ENCODE peak calls at places on chromosome 5, in four cellular contexts. L, Y, E and C are unnamed samples.

GRCh38 chr5:90434116-90434714 is 24.7 kb upstream of the CETN3 start:
- DNase-seq in L (peak), E (no peak), Y (peak), C (peak)

GRCh38 chr5:169162407-169162806 is 138.5 kb downstream of the SLIT3 start:
- DNase-seq in Y (no peak), L (peak), E (no peak), C (peak)

GRCh38 chr5:87099967-87100366 is 167.7 kb upstream of the RASA1 start:
- DNase-seq in L (no peak), Y (no peak), E (no peak), C (no peak)

GRCh38 chr5:107284822-107285510 is 385.8 kb downstream of the EFNA5 start:
- DNase-seq in Y (no peak), E (no peak), L (no peak), C (peak)

GRCh38 chr5:96718635-96719077 is 56.5 kb downstream of the CAST start:
- DNase-seq in E (no peak), Y (peak), L (peak), C (peak)

GRCh38 chr5:132071338-132071707 is 2.3 kb upstream of the CSF2 start:
- DNase-seq in E (no peak), L (no peak), Y (no peak), C (no peak)

GRCh38 chr5:33105521-33105941 is 335.2 kb upstream of the TARS1 start:
- DNase-seq in L (peak), Y (no peak), E (no peak), C (peak)

GRCh38 chr5:73288803-73289720 is 116.1 kb downstream of the TMEM174 start:
- DNase-seq in Y (no peak), L (no peak), E (no peak), C (no peak)

GRCh38 chr5:37886207-37886905 is 46.5 kb upstream of the GDNF start:
- DNase-seq in Y (peak), E (no peak), L (peak), C (no peak)

GRCh38 chr5:173823274-173823644 is 64.9 kb upstream of the CPEB4 start:
- DNase-seq in Y (no peak), E (no peak), L (no peak), C (no peak)
- TF ChIP-seq CTCF in Y (no peak), E (no peak), L (no peak), C (no peak)

DNA sequence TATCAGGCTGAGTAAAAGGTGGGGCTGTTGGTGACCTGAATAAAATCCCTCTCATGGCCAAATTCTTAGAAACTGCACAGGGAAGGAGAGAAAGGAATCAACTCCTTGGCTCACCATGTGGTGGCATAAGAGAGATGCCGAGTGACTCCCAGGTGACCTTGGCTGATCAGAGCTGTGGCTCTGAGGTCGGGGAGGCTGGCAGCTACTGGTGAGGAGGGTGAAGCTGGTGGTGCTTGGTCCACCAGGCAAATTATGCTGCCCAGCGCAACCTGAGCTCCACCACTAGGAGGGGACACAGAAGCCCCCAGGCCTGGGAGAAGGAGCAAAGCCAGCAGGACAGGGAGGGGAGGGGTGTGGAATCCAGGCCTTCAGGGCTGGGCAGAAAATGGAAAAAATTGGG is 111.2 kb upstream of the IL12B start:
- DNase-seq in E (no peak), Y (peak), L (no peak), C (peak)
- TF ChIP-seq CTCF in E (peak), Y (peak), L (no peak), C (no peak)

GRCh38 chr5:163916376-163916775 is 411.0 kb downstream of the MAT2B start:
- DNase-seq in Y (no peak), E (peak), L (peak), C (no peak)

GRCh38 chr5:163916856-163917255 is 411.4 kb downstream of the MAT2B start:
- DNase-seq in E (no peak), L (peak), Y (no peak), C (peak)

GRCh38 chr5:163914911-163915310 is 409.5 kb downstream of the MAT2B start:
- DNase-seq in E (peak), Y (peak), L (no peak), C (no peak)

GRCh38 chr5:163913548-163913947 is 408.1 kb downstream of the MAT2B start:
- DNase-seq in L (peak), E (no peak), Y (no peak), C (no peak)

DNA sequence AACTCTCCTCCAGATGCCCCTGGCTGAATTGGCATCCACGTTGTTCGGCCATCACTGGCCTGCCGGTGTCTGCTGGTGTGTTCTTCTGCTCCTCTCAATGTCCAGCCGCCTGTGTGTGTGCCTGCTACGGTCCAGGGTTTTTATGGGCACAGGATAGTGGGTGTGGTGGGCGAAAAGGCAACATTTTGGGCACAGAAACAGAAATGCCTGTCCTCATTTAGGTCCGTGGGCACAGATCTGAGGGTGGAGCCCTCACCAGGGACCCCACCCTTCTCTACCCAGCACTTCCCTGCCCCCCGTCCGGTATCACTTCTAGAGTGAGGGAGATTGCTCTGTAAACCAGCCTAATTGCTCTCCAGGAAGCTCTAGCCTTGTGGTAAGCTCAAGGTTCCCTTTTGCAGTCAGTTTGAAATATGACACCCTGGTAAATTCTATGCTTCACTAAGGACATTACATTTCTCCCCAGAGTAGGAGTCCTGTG is 410.1 kb downstream of the MAT2B start:
- DNase-seq in Y (no peak), L (peak), E (peak), C (peak)
- TF ChIP-seq CTCF in Y (no peak), L (no peak), E (no peak), C (no peak)

GRCh38 chr5:77239126-77239741 is 28.8 kb downstream of the PDE8B start:
- DNase-seq in E (no peak), Y (peak), L (peak), C (peak)
- TF ChIP-seq CTCF in E (peak), Y (peak), L (peak), C (no peak)

GRCh38 chr5:145806923-145807322 is 28.2 kb downstream of the PRELID2 start:
- DNase-seq in L (no peak), Y (no peak), E (no peak), C (no peak)

GRCh38 chr5:145812877-145813276 is 22.3 kb downstream of the PRELID2 start:
- DNase-seq in E (no peak), Y (no peak), L (no peak), C (no peak)

GRCh38 chr5:145811834-145812625 is 23.1 kb downstream of the PRELID2 start:
- DNase-seq in Y (peak), L (peak), E (no peak), C (peak)
- TF ChIP-seq CTCF in Y (peak), L (peak), E (no peak), C (peak)

DNA sequence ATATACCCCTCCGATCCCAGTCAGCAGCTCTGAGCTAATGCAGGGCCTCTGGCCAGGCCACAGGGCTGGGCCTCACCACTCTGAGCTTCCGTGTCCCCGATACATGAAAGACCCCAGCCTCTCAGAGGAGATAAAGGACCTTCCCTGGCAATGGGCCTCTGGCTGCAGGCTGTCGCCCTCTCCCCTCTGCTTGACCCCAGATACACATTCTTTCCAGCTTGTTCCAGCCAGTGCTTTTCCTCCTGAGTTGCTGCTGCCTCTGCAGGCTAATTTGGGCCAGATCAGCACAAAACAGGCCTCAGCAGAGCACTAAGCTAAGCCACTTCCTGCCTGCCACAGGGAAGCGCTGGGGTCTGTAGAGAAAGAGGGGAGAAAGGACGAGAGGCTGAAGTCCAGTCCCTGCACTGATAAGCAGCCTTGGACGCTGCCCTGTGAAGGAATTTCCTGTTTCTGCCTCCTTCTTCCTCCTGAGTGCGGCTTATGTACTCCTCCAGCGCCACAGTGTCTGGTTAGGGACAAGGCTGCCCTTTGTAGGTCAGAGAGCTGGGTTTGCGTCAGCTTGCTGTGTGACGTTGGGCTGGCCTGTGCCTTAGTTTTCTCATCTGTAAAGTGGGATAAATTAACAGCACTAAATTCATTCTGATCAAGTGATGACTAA is 73.0 kb upstream of the IL17B start:
- DNase-seq in L (peak), E (no peak), Y (no peak), C (no peak)
- TF ChIP-seq CTCF in L (peak), E (no peak), Y (no peak), C (no peak)

GRCh38 chr5:115854139-115854538 is 12.4 kb downstream of the AP3S1 start:
- DNase-seq in E (no peak), L (no peak), Y (no peak), C (no peak)

GRCh38 chr5:115855959-115856358 is 14.2 kb downstream of the AP3S1 start:
- DNase-seq in E (no peak), L (peak), Y (no peak), C (peak)

GRCh38 chr5:115849258-115849798 is 7.6 kb downstream of the AP3S1 start:
- DNase-seq in E (no peak), L (no peak), Y (no peak), C (no peak)

GRCh38 chr5:115847290-115847689 is 5.6 kb downstream of the AP3S1 start:
- DNase-seq in L (no peak), Y (no peak), E (no peak), C (peak)

GRCh38 chr5:115850771-115851416 is 9.2 kb downstream of the AP3S1 start:
- DNase-seq in L (peak), Y (no peak), E (no peak), C (no peak)
- TF ChIP-seq CTCF in L (no peak), Y (no peak), E (no peak), C (no peak)

GRCh38 chr5:134438268-134438622 is 26.6 kb upstream of the CDKN2AIPNL start:
- DNase-seq in L (peak), E (no peak), Y (no peak), C (peak)

GRCh38 chr5:134437340-134438267 is 25.9 kb upstream of the CDKN2AIPNL start:
- DNase-seq in L (peak), E (no peak), Y (peak), C (no peak)

GRCh38 chr5:134436523-134437339 is 25.1 kb upstream of the CDKN2AIPNL start:
- DNase-seq in E (peak), Y (peak), L (peak), C (peak)

GRCh38 chr5:134440185-134440755 is 28.6 kb upstream of the CDKN2AIPNL start:
- DNase-seq in Y (no peak), L (no peak), E (no peak), C (peak)

DNA sequence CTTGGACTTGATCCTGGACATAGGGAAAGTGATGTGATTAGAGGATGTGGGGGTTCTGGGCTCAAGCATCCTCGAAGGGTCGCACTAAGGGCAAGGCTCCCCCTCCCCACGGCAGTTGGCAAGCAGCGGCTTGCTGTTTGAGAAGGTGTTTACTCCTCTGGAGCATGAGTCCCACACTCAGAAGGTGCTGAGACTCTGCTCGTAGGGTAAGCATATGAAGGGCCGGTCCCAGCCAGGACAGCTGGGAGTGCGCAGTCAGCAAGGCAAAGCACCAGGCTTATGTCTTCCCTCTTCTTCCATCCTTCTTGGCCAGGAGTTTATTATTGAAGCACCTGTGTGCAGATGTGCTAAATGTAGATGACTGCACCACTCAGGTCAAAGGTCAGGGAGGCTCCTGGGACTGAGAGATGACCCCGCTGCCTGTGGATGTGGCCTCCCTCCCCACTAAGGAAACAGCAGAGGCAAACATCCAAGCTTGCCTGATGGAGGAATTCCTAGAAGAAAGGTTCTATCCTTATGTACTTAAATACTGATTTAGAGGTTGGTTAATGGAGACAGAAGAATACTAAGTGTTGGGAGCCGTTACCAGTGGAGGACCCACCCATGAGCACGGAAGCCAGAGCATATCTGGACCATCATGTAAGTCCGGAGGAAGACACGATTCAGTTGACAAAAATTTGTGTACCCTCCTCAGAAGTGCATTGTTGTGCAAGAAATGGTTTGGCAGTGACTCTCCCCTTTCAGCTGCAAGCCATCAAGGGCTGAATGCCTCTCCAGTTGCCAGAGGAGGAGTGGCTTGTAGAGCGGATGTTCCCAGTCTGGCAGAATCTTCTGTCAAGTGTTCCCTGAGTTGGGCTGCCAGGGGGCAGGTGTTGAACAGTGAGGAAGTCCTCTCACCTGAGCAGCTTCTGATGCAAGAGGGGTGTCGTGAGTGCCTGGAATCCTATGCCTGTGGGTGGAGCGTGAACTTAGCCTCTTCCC is 27.2 kb upstream of the CDKN2AIPNL start:
- DNase-seq in L (peak), Y (no peak), E (no peak), C (peak)
- TF ChIP-seq CTCF in L (no peak), Y (no peak), E (no peak), C (no peak)

GRCh38 chr5:145887976-145888574 is 15.3 kb upstream of the GRXCR2 start:
- DNase-seq in L (peak), Y (peak), E (no peak), C (peak)
- TF ChIP-seq CTCF in L (peak), Y (peak), E (peak), C (peak)